ENCODE peak calls at places on chromosomes 16 and 17, in seven cellular contexts. One of them, this sample, is unnamed.

GRCh38 chr16:75703341-75703740 is 2.1 kb upstream of the DUXB start:
- DNase-seq in GM12865: no peak
- DNase-seq in cardiac muscle cell: peak
- DNase-seq in Peyer's patch: no peak
- DNase-seq in transverse colon: no peak
- DNase-seq in AG04449: no peak
- DNase-seq in lower leg skin: no peak
- DNase-seq in this sample: no peak

GRCh38 chr16:89018605-89019158 is 41.7 kb upstream of the CBFA2T3 start:
- DNase-seq in GM12865: no peak
- DNase-seq in cardiac muscle cell: no peak
- DNase-seq in Peyer's patch: no peak
- DNase-seq in transverse colon: no peak
- DNase-seq in AG04449: no peak
- DNase-seq in lower leg skin: no peak
- DNase-seq in this sample: no peak

GRCh38 chr16:3375680-3376079 is 20.0 kb downstream of the OR2C1 start:
- DNase-seq in GM12865: no peak
- DNase-seq in cardiac muscle cell: no peak
- DNase-seq in Peyer's patch: no peak
- DNase-seq in transverse colon: no peak
- DNase-seq in AG04449: no peak
- DNase-seq in lower leg skin: no peak
- DNase-seq in this sample: no peak

GRCh38 chr17:9206989-9207317 is 185.6 kb downstream of the NTN1 start:
- DNase-seq in GM12865: no peak
- DNase-seq in cardiac muscle cell: no peak
- DNase-seq in Peyer's patch: peak
- DNase-seq in transverse colon: peak
- DNase-seq in AG04449: no peak
- DNase-seq in lower leg skin: no peak
- DNase-seq in this sample: peak

GRCh38 chr17:8052256-8053252 is 13.7 kb downstream of the ALOX15B start:
- DNase-seq in GM12865: no peak
- DNase-seq in cardiac muscle cell: no peak
- DNase-seq in Peyer's patch: no peak
- DNase-seq in transverse colon: no peak
- DNase-seq in AG04449: no peak
- DNase-seq in lower leg skin: no peak
- DNase-seq in this sample: no peak

GRCh38 chr17:40121886-40122465 is at the start of gene MSL1:
- DNase-seq in GM12865: peak
- DNase-seq in cardiac muscle cell: peak
- DNase-seq in Peyer's patch: peak
- DNase-seq in transverse colon: peak
- DNase-seq in AG04449: no peak
- DNase-seq in lower leg skin: peak
- DNase-seq in this sample: no peak

GRCh38 chr16:66278604-66279262 is 87.8 kb upstream of the CDH5 start:
- DNase-seq in GM12865: no peak
- DNase-seq in cardiac muscle cell: no peak
- DNase-seq in Peyer's patch: no peak
- DNase-seq in transverse colon: no peak
- DNase-seq in AG04449: no peak
- DNase-seq in lower leg skin: no peak
- DNase-seq in this sample: no peak

GRCh38 chr16:87538160-87538559 is 45.3 kb upstream of the ZCCHC14 start:
- DNase-seq in GM12865: no peak
- DNase-seq in cardiac muscle cell: no peak
- DNase-seq in Peyer's patch: no peak
- DNase-seq in transverse colon: no peak
- DNase-seq in AG04449: no peak
- DNase-seq in lower leg skin: no peak
- DNase-seq in this sample: no peak

GRCh38 chr17:18039535-18040286 is 503 bp downstream of the GID4 start:
- DNase-seq in GM12865: peak
- DNase-seq in cardiac muscle cell: peak
- DNase-seq in Peyer's patch: no peak
- DNase-seq in transverse colon: peak
- DNase-seq in AG04449: no peak
- DNase-seq in lower leg skin: no peak
- DNase-seq in this sample: no peak

GRCh38 chr16:51952500-51952899 is 594.4 kb downstream of the TOX3 start:
- DNase-seq in GM12865: no peak
- DNase-seq in cardiac muscle cell: no peak
- DNase-seq in Peyer's patch: no peak
- DNase-seq in transverse colon: no peak
- DNase-seq in AG04449: no peak
- DNase-seq in lower leg skin: no peak
- DNase-seq in this sample: no peak

GRCh38 chr16:86383488-86384262 is 126.7 kb upstream of the FOXF1 start:
- DNase-seq in GM12865: no peak
- DNase-seq in cardiac muscle cell: peak
- DNase-seq in Peyer's patch: no peak
- DNase-seq in transverse colon: no peak
- DNase-seq in AG04449: no peak
- DNase-seq in lower leg skin: no peak
- DNase-seq in this sample: no peak

GRCh38 chr17:13541032-13541480 is 60.7 kb downstream of the HS3ST3A1 start:
- DNase-seq in GM12865: no peak
- DNase-seq in cardiac muscle cell: peak
- DNase-seq in Peyer's patch: no peak
- DNase-seq in transverse colon: no peak
- DNase-seq in AG04449: peak
- DNase-seq in lower leg skin: peak
- DNase-seq in this sample: no peak

GRCh38 chr17:51203838-51204237 is 37.6 kb downstream of the NME2 start:
- DNase-seq in GM12865: no peak
- DNase-seq in cardiac muscle cell: no peak
- DNase-seq in Peyer's patch: no peak
- DNase-seq in transverse colon: no peak
- DNase-seq in AG04449: no peak
- DNase-seq in lower leg skin: no peak
- DNase-seq in this sample: no peak

GRCh38 chr16:4327386-4327781 is 11.5 kb downstream of the GLIS2 start:
- DNase-seq in GM12865: no peak
- DNase-seq in cardiac muscle cell: no peak
- DNase-seq in Peyer's patch: no peak
- DNase-seq in transverse colon: no peak
- DNase-seq in AG04449: no peak
- DNase-seq in lower leg skin: no peak
- DNase-seq in this sample: no peak

GRCh38 chr16:74565378-74565777 is 41.5 kb downstream of the GLG1 start:
- DNase-seq in GM12865: peak
- DNase-seq in cardiac muscle cell: no peak
- DNase-seq in Peyer's patch: no peak
- DNase-seq in transverse colon: no peak
- DNase-seq in AG04449: no peak
- DNase-seq in lower leg skin: no peak
- DNase-seq in this sample: no peak

GRCh38 chr16:74562117-74562516 is 44.8 kb downstream of the GLG1 start:
- DNase-seq in GM12865: no peak
- DNase-seq in cardiac muscle cell: no peak
- DNase-seq in Peyer's patch: no peak
- DNase-seq in transverse colon: no peak
- DNase-seq in AG04449: no peak
- DNase-seq in lower leg skin: no peak
- DNase-seq in this sample: no peak

GRCh38 chr16:74561626-74562025 is 45.3 kb downstream of the GLG1 start:
- DNase-seq in GM12865: no peak
- DNase-seq in cardiac muscle cell: no peak
- DNase-seq in Peyer's patch: no peak
- DNase-seq in transverse colon: no peak
- DNase-seq in AG04449: no peak
- DNase-seq in lower leg skin: no peak
- DNase-seq in this sample: no peak

GRCh38 chr16:74564451-74564984 is 42.4 kb downstream of the GLG1 start:
- DNase-seq in GM12865: no peak
- DNase-seq in cardiac muscle cell: no peak
- DNase-seq in Peyer's patch: no peak
- DNase-seq in transverse colon: no peak
- DNase-seq in AG04449: no peak
- DNase-seq in lower leg skin: no peak
- DNase-seq in this sample: no peak

DNA sequence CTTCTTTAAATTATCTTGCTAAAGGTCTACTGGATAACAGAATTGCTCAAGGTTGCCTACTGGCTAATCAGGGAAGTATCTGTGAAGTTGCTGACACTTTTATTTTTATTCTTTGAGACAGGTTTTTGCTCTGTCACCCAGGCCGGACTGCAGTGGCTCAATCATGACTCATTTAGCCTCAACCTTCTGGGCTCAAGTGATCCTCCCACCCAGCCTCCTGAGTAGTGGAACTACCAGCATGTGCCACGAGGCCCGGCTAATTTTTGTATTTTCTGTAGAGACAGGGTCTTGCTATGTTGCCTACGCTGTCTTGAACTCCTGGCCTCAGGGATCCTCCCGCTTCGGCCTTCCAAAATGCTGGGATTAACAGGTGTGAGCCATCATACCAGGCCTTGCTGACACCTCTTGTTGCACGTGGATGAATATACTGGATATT is 43.1 kb downstream of the GLG1 start:
- DNase-seq in GM12865: no peak
- DNase-seq in cardiac muscle cell: peak
- DNase-seq in Peyer's patch: no peak
- DNase-seq in transverse colon: no peak
- DNase-seq in AG04449: no peak
- DNase-seq in lower leg skin: peak
- DNase-seq in this sample: no peak
- TF ChIP-seq CTCF in GM12865: no peak
- TF ChIP-seq CTCF in cardiac muscle cell: no peak
- TF ChIP-seq CTCF in Peyer's patch: no peak
- TF ChIP-seq CTCF in transverse colon: no peak
- TF ChIP-seq CTCF in AG04449: no peak
- TF ChIP-seq CTCF in lower leg skin: no peak
- TF ChIP-seq CTCF in this sample: no peak

GRCh38 chr16:26447570-26447969 is 619.2 kb upstream of the C16orf82 start:
- DNase-seq in GM12865: no peak
- DNase-seq in cardiac muscle cell: no peak
- DNase-seq in Peyer's patch: no peak
- DNase-seq in transverse colon: no peak
- DNase-seq in AG04449: no peak
- DNase-seq in lower leg skin: no peak
- DNase-seq in this sample: no peak

GRCh38 chr16:26442333-26442732 is 624.4 kb upstream of the C16orf82 start:
- DNase-seq in GM12865: no peak
- DNase-seq in cardiac muscle cell: no peak
- DNase-seq in Peyer's patch: no peak
- DNase-seq in transverse colon: no peak
- DNase-seq in AG04449: no peak
- DNase-seq in lower leg skin: no peak
- DNase-seq in this sample: no peak
- H3K4me3 ChIP-seq in GM12865: no peak
- H3K4me3 ChIP-seq in cardiac muscle cell: no peak
- H3K4me3 ChIP-seq in Peyer's patch: no peak
- H3K4me3 ChIP-seq in transverse colon: no peak
- H3K4me3 ChIP-seq in AG04449: no peak
- H3K4me3 ChIP-seq in lower leg skin: no peak
- H3K4me3 ChIP-seq in this sample: no peak

GRCh38 chr16:16788004-16788403 is 409.1 kb downstream of the NPIPA7 start:
- DNase-seq in GM12865: no peak
- DNase-seq in cardiac muscle cell: no peak
- DNase-seq in Peyer's patch: no peak
- DNase-seq in transverse colon: no peak
- DNase-seq in AG04449: no peak
- DNase-seq in lower leg skin: no peak
- DNase-seq in this sample: no peak
- TF ChIP-seq CTCF in GM12865: no peak
- TF ChIP-seq CTCF in cardiac muscle cell: no peak
- TF ChIP-seq CTCF in Peyer's patch: no peak
- TF ChIP-seq CTCF in transverse colon: no peak
- TF ChIP-seq CTCF in AG04449: no peak
- TF ChIP-seq CTCF in lower leg skin: no peak
- TF ChIP-seq CTCF in this sample: no peak

DNA sequence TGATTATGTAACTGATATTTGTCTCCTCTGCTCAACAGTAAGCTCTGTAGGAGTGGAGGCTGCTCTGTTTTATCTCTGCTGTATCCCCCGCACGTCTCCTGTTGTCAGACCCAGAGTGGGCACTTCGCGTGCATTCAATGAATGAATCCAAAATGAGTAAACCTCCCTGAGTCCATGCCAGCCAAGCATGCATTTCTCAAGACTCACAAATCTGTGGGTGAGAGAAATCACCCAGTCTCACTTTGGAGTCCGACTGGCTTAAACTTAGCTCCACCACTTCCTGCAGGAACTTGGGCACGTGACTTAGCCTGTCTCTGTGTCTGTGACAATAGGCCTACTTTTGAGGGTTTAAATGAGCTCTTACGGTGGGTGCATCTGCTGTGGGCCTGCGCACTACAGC is 3.7 kb downstream of the PNPO start:
- DNase-seq in GM12865: peak
- DNase-seq in cardiac muscle cell: peak
- DNase-seq in Peyer's patch: no peak
- DNase-seq in transverse colon: no peak
- DNase-seq in AG04449: no peak
- DNase-seq in lower leg skin: no peak
- DNase-seq in this sample: no peak
- H3K4me3 ChIP-seq in GM12865: no peak
- H3K4me3 ChIP-seq in cardiac muscle cell: no peak
- H3K4me3 ChIP-seq in Peyer's patch: no peak
- H3K4me3 ChIP-seq in transverse colon: no peak
- H3K4me3 ChIP-seq in AG04449: no peak
- H3K4me3 ChIP-seq in lower leg skin: no peak
- H3K4me3 ChIP-seq in this sample: no peak